ENCODE peak calls at places on chromosomes 6 and 20, in six cellular contexts. M is neural crest cell, N is osteocyte, E is psoas muscle, G is OCI-LY7, X is foreskin fibroblast. O is an unnamed sample.

GRCh38 chr6:118968416-118968815 is 33.5 kb upstream of the MCM9 start:
- DNase-seq in E (no peak), M (no peak), G (peak; percentile 5), X (peak; percentile 6), N (no peak), O (no peak)

GRCh38 chr6:5303711-5304110 is 42.4 kb downstream of the FARS2 start:
- DNase-seq in E (no peak), M (no peak), G (no peak), X (no peak), N (no peak), O (no peak)

GRCh38 chr20:49724637-49725606 is 11.2 kb upstream of the B4GALT5 start:
- DNase-seq in N (no peak), G (peak; percentile 44), E (peak; percentile 69), M (no peak), X (peak; percentile 26), O (no peak)

GRCh38 chr6:26329763-26330511 is 35.1 kb upstream of the BTN3A2 start:
- DNase-seq in M (peak; percentile 44), G (peak; percentile 72), E (no peak), N (no peak), X (peak; percentile 53), O (no peak)

GRCh38 chr20:63698739-63699465 is 2.5 kb downstream of the TNFRSF6B start:
- DNase-seq in X (peak; percentile 84), M (no peak), E (peak; percentile 83), N (no peak), G (no peak), O (peak; percentile 82)

GRCh38 chr6:94668896-94669295 is 908.4 kb upstream of the MANEA start:
- DNase-seq in N (no peak), M (no peak), G (no peak), E (no peak), X (no peak), O (no peak)

GRCh38 chr6:119137194-119138072 is 59.0 kb upstream of the FAM184A start:
- DNase-seq in M (no peak), G (no peak), N (no peak), E (no peak), X (peak; percentile 71), O (no peak)

GRCh38 chr6:148005806-148006205 is 336.8 kb upstream of the SASH1 start:
- DNase-seq in X (no peak), G (no peak), N (no peak), E (no peak), M (no peak), O (no peak)

GRCh38 chr20:22371843-22372242 is 212.5 kb downstream of the FOXA2 start:
- DNase-seq in G (peak; percentile 64), M (no peak), N (no peak), E (no peak), X (no peak), O (peak; percentile 15)

GRCh38 chr6:36906539-36906938 is 20.8 kb downstream of the C6orf89 start:
- DNase-seq in M (no peak), X (no peak), N (no peak), E (no peak), G (no peak), O (no peak)

GRCh38 chr6:157323924-157324276 is 581 bp upstream of the TMEM242 start:
- DNase-seq in M (peak; percentile 62), N (peak; percentile 91), X (peak; percentile 87), G (peak; percentile 65), E (peak; percentile 90), O (peak; percentile 49)

GRCh38 chr20:23327617-23328333 is 22.8 kb upstream of the NXT1 start:
- DNase-seq in X (no peak), M (no peak), E (no peak), G (no peak), N (no peak), O (no peak)

GRCh38 chr6:10719386-10720228 is 3.3 kb upstream of the TMEM14C start:
- DNase-seq in N (no peak), E (peak; percentile 54), M (no peak), X (no peak), G (peak; percentile 23), O (no peak)

GRCh38 chr6:166532302-166532701 is 54.2 kb downstream of the RAMACL start:
- DNase-seq in X (no peak), G (no peak), M (no peak), N (no peak), E (no peak), O (no peak)

GRCh38 chr6:54722328-54722727 is 124.2 kb upstream of the FAM83B start:
- DNase-seq in N (no peak), M (no peak), G (no peak), E (no peak), X (no peak), O (no peak)

GRCh38 chr6:108592371-108593337 is 31.9 kb downstream of the FOXO3 start:
- DNase-seq in X (peak; percentile 77), E (peak; percentile 84), G (peak; percentile 93), N (no peak), M (no peak), O (peak; percentile 48)

DNA sequence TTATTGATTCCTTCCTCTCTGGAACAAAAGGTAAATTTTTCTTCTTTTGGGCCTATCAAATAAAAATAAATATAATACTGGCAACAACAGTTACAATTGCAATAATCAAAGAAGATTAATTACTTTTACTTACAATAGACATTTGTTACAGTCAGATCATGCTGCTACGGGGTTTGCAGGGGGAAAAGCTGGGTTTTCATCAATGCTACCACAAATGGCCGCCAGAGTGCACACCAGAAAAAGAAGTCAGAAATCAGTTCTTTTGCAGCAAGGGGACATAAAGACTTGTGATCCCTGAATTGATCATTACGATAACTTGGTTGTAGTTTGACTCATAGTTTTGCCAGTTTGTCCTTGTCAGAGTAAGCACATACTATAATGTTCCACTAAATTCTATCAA is 714.5 kb upstream of the EYS start:
- DNase-seq in N (no peak), M (peak; percentile 30), G (no peak), E (no peak), X (no peak), O (no peak)
- TF ChIP-seq CTCF in N (peak; percentile 59), M (peak; percentile 63), G (peak; percentile 33), E (no peak), X (no peak), O (no peak)

DNA sequence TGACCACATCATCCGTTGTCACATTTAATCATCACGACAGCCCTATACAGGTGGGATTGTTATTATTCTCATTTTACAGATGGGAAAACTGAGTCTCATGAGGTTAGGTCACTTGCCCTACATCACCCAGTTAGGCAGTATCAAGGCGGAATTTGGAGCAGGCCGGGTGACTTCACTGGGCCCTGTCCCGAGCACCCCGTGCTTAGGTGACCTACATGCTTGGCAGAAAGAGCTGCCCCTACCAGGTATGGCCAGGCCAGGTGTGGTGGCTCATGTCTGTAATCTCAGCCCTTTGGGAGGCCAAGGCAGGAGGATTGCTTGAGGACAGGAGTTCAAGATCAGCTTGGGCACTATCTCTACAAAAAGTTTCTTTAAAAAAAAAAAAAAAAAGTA is 44.0 kb downstream of the RIN2 start:
- DNase-seq in M (no peak), G (no peak), E (no peak), X (no peak), N (no peak), O (no peak)
- TF ChIP-seq CTCF in M (no peak), G (no peak), E (no peak), X (no peak), N (no peak), O (no peak)

GRCh38 chr20:13102689-13103088 is 93.9 kb downstream of the SPTLC3 start:
- DNase-seq in G (no peak), M (no peak), N (no peak), E (no peak), X (no peak), O (no peak)
- TF ChIP-seq CTCF in G (no peak), M (no peak), N (no peak), E (no peak), X (no peak), O (no peak)

DNA sequence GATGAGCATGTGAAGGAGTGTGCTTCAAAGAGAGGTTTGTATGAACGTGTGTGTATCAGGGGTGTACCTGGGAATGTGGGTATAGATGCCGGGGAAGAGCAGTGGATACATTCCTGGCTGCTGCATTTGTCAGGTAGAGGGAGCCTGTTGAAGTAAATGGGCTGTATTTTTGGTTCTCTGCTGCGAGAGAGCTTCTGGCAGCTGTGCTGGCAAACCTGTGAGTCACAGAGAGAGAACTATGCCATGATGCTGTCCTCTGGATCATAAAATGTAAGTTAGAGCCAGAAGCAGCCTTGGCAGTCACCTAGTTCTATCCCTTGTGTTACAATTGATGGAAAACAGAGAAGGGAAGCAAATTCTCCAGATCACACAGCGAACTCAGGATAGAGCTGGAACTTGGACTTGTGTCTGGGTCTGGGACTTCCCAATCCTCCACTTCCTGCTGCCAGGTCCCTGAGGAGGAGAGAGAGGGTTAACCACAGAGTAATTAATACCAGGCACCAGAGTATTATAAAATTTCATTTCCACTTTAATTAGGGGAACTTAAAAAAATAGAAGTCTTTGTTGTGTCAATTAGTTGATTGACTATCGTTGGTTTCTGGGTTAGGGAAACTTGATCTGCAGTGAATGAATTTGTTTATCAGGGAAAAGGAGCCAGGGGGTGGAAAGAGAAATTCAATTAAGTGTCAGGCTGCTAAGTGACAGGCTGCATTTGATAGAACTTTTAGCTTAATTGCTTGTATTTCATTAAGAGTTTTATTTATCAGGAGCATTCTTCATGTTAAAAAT is 41.1 kb upstream of the GTSF1L start:
- DNase-seq in M (no peak), X (peak; percentile 56), G (no peak), E (no peak), N (no peak), O (no peak)
- TF ChIP-seq CTCF in M (no peak), X (no peak), G (no peak), E (no peak), N (no peak), O (no peak)

GRCh38 chr20:4957939-4958362 is 43.4 kb downstream of the SLC23A2 start:
- DNase-seq in E (no peak), M (no peak), X (no peak), N (no peak), G (no peak), O (no peak)
- TF ChIP-seq CTCF in E (no peak), M (no peak), X (no peak), N (no peak), G (no peak), O (no peak)

DNA sequence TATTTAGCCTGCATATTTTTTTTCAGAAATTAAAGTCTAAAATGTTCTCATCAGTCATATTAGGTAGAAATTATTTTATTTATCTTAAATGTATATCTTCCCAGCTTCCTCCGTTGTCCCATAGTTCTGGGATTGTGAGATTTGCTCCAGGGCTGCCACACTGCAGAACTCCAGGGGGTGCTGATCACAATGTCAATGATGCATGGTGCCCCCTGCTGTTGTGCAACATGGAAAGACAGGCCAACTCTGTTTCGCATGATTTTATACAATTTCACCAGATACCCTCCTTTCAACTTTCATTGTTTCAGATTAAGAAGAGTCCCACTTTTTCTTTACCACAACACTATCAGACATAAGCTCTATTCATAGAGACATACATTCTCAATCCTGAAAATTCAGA is 35.9 kb downstream of the ID4 start:
- DNase-seq in N (no peak), G (peak; percentile 18), E (no peak), X (no peak), M (no peak), O (no peak)
- TF ChIP-seq CTCF in N (peak; percentile 9), G (peak; percentile 68), E (no peak), X (no peak), M (peak; percentile 30), O (no peak)

DNA sequence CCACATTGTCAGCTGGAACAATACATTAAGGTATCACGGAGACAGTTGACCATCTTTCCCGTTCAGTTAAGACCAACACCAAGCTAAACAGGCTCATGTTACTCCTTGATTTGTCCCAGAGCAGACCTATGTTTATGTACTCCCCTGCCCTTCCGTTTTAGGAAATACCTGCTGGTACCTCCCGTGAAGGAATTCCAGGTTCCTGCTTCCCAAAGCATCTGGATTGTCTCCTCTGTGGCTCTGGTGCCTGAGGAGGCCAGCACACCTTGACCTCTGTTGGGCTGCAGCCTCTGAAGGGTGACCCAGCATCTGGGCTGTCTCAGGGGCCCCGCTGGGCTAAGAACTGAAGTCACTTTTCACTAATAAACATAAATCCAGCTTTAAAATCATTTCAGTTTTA is 647.8 kb upstream of the MARCKS start:
- DNase-seq in M (no peak), E (no peak), N (no peak), X (no peak), G (no peak), O (no peak)
- TF ChIP-seq CTCF in M (no peak), E (no peak), N (no peak), X (no peak), G (no peak), O (no peak)